ENCODE peak calls at places on chromosome 19, in ten cellular contexts. H is ascending aorta; U is CD8-positive, alpha-beta memory T cell; T is Peyer's patch; I is keratinocyte; F is neural progenitor cell; M is ovary; Q is AG04450; E is SK-N-SH; S is small intestine. A is an unnamed sample. For H3K27me3 and H3K9me3, the result is how much of the 10 kb centered on the place peaks cover.

GRCh38 chr19:19256072-19256969 is 16.8 kb downstream of the TM6SF2 start:
- DNase-seq in H (no peak), U (no peak), T (no peak), I (no peak), F (peak), M (no peak), Q (no peak), E (peak), S (peak), A (no peak)

GRCh38 chr19:57171551-57172081 is 4.3 kb upstream of the DUXA start:
- DNase-seq in H (no peak), U (peak), T (no peak), I (no peak), F (peak), M (peak), Q (no peak), E (peak), S (no peak), A (peak)

GRCh38 chr19:55255618-55256423 is 3.0 kb downstream of the PPP6R1 start:
- DNase-seq in H (no peak), U (peak), T (no peak), I (no peak), F (no peak), M (no peak), Q (no peak), E (no peak), S (peak), A (no peak)

GRCh38 chr19:42096255-42096837 is 20.4 kb downstream of the ZNF574 start:
- DNase-seq in H (no peak), U (no peak), T (no peak), I (no peak), F (peak), M (no peak), Q (no peak), E (no peak), S (no peak), A (no peak)

GRCh38 chr19:19505669-19506326 is 9.6 kb downstream of the TSSK6 start:
- DNase-seq in H (no peak), U (no peak), T (no peak), I (no peak), F (no peak), M (no peak), Q (no peak), E (no peak), S (no peak), A (no peak)

GRCh38 chr19:1483067-1483978 is 4.3 kb upstream of the C19orf25 start:
- DNase-seq in H (no peak), U (no peak), T (no peak), I (no peak), F (no peak), M (no peak), Q (no peak), E (peak), S (no peak), A (no peak)

GRCh38 chr19:37979547-37980082 is 72.6 kb downstream of the SIPA1L3 start:
- DNase-seq in H (no peak), U (no peak), T (no peak), I (no peak), F (no peak), M (no peak), Q (no peak), E (peak), S (peak), A (peak)

GRCh38 chr19:2820112-2820702 is 539 bp downstream of the ZNF554 start:
- DNase-seq in H (no peak), U (no peak), T (peak), I (no peak), F (peak), M (no peak), Q (no peak), E (peak), S (no peak), A (no peak)

GRCh38 chr19:38068851-38069250 is 155.2 kb downstream of the DPF1 start:
- DNase-seq in H (no peak), U (no peak), T (no peak), I (no peak), F (no peak), M (no peak), Q (no peak), E (no peak), S (no peak), A (peak)

GRCh38 chr19:43774103-43774939 is 6.5 kb downstream of the KCNN4 start:
- DNase-seq in H (no peak), U (no peak), T (peak), I (no peak), F (peak), M (peak), Q (no peak), E (peak), S (peak), A (no peak)

GRCh38 chr19:49954092-49954825 is 6.7 kb downstream of the SIGLEC11 start:
- DNase-seq in H (no peak), U (no peak), T (no peak), I (no peak), F (no peak), M (peak), Q (no peak), E (no peak), S (no peak), A (no peak)

GRCh38 chr19:1085676-1086442 is 9.3 kb downstream of the POLR2E start:
- DNase-seq in H (no peak), U (no peak), T (no peak), I (no peak), F (no peak), M (no peak), Q (no peak), E (no peak), S (no peak), A (no peak)

GRCh38 chr19:19539738-19540703 is 2.0 kb downstream of the CILP2 start:
- DNase-seq in H (no peak), U (peak), T (peak), I (peak), F (peak), M (peak), Q (no peak), E (peak), S (peak), A (peak)

GRCh38 chr19:51002542-51003311 is 1.3 kb upstream of the KLK8 start:
- DNase-seq in H (no peak), U (no peak), T (no peak), I (no peak), F (peak), M (no peak), Q (no peak), E (peak), S (peak), A (no peak)

GRCh38 chr19:10230904-10231623 is at the start of gene S1PR2:
- DNase-seq in H (no peak), U (peak), T (peak), I (no peak), F (peak), M (peak), Q (peak), E (peak), S (peak), A (peak)

GRCh38 chr19:38452430-38453366 is 19.2 kb downstream of the RYR1 start:
- DNase-seq in H (no peak), U (no peak), T (no peak), I (no peak), F (peak), M (no peak), Q (no peak), E (peak), S (peak), A (peak)

GRCh38 chr19:50794074-50794777 is 4.0 kb downstream of the ACP4 start:
- DNase-seq in H (no peak), U (no peak), T (peak), I (no peak), F (no peak), M (no peak), Q (no peak), E (peak), S (peak), A (peak)

GRCh38 chr19:55591555-55591954 is 7.8 kb downstream of the FIZ1 start:
- DNase-seq in H (no peak), U (no peak), T (no peak), I (no peak), F (no peak), M (no peak), Q (no peak), E (no peak), S (no peak), A (no peak)

GRCh38 chr19:38734426-38735256 is 9.6 kb downstream of the CAPN12 start:
- DNase-seq in H (no peak), U (no peak), T (peak), I (no peak), F (peak), M (no peak), Q (no peak), E (no peak), S (peak), A (no peak)

GRCh38 chr19:54127688-54128440 is 9.7 kb upstream of the CNOT3 start:
- DNase-seq in H (no peak), U (no peak), T (no peak), I (no peak), F (no peak), M (no peak), Q (no peak), E (no peak), S (no peak), A (no peak)

GRCh38 chr19:19628499-19629134 is 597 bp upstream of the LPAR2 start:
- DNase-seq in H (no peak), U (peak), T (peak), I (peak), F (peak), M (peak), Q (no peak), E (peak), S (peak), A (no peak)

GRCh38 chr19:41537789-41538188 is 38.2 kb upstream of the CEACAM21 start:
- DNase-seq in H (no peak), U (no peak), T (no peak), I (no peak), F (no peak), M (no peak), Q (no peak), E (no peak), S (peak), A (no peak)

GRCh38 chr19:7857727-7858701 is 16.2 kb downstream of the PRR36 start:
- DNase-seq in H (no peak), U (no peak), T (peak), I (no peak), F (peak), M (no peak), Q (no peak), E (no peak), S (no peak), A (peak)

GRCh38 chr19:7860902-7861618 is 13.1 kb downstream of the PRR36 start:
- DNase-seq in H (no peak), U (no peak), T (peak), I (no peak), F (no peak), M (no peak), Q (no peak), E (no peak), S (no peak), A (no peak)

GRCh38 chr19:7860166-7860901 is 13.9 kb downstream of the PRR36 start:
- DNase-seq in H (no peak), U (no peak), T (peak), I (no peak), F (no peak), M (no peak), Q (no peak), E (no peak), S (no peak), A (no peak)

GRCh38 chr19:7861619-7862412 is 12.4 kb downstream of the PRR36 start:
- DNase-seq in H (no peak), U (no peak), T (peak), I (no peak), F (peak), M (no peak), Q (no peak), E (no peak), S (no peak), A (no peak)

DNA sequence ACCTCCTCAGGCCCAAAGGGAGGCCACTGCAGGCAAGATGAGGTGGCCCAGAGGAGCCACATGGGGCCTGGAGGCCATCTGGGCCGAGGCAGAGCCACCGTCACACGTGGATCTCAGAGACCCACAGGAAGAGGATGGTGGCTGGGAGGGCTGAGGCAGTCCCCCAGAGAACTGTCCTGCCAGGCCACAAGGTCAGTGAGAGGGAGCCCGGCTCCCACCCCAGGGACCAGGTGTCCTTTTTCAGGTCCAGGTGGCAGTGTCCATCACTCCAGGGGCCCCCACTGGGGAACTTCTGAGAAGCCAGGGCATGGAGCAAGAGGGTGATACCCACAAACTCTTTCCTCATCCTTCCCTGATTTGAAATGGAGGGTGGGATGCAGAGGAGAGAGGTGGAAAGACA is 14.4 kb downstream of the PRR36 start:
- DNase-seq in H (no peak), U (no peak), T (peak), I (no peak), F (no peak), M (no peak), Q (no peak), E (no peak), S (no peak), A (no peak)
- H3K27me3 ChIP-seq in H (under half), U (under half), T (under half), I (under half), F (half or more), M (under half), Q (under half), E (under half), S (under half), A (under half)

DNA sequence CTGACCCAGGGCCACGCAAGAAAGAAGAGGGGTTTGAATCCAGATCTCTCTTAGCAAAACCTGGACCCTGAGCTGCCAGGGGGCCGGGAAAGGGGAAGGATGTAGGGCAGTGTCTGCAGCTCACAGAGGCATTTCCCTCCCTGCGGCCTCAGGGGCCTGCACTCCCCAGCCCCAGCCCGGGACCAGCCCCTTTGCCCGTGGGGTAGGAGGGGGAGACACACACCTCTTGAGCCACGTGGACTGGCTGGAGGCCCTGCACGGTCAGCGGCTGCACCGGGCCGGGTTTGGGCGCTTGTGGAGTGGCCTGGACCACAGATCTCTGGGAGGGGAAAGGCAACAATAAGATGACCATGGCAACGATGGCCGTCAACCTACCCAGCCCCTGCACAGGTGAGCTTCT is 26.9 kb downstream of the RFX1 start:
- DNase-seq in H (no peak), U (no peak), T (no peak), I (no peak), F (peak), M (peak), Q (no peak), E (no peak), S (no peak), A (no peak)
- H3K4me3 ChIP-seq in H (peak), U (no peak), T (peak), I (no peak), F (peak), M (peak), Q (no peak), E (no peak), S (peak), A (no peak)

DNA sequence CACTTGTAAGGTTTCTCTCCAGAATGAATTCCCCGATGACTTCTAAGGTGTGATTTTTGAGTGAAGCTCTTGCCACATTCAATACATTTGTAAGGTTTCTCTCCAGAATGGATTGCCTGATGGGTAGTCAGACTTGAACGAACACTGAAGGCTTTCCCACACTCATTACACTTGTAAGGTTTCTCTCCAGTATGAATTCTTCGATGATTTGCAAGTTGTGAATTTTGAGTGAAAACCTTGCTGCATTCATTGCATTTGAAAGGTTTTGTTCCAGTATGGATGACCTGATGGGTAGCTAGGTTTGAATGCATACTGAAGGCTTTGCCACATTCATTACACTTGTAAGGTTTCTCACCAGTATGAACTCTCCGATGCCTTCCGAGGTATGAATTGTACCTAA is 24.3 kb downstream of the ERVV-2 start:
- DNase-seq in H (no peak), U (no peak), T (no peak), I (no peak), F (no peak), M (no peak), Q (no peak), E (no peak), S (no peak), A (no peak)
- H3K9me3 ChIP-seq in H (half or more), U (under half), T (under half), I (under half), F (under half), M (under half), Q (half or more), E (under half), S (under half), A (under half)

GRCh38 chr19:52507266-52507665 is 20.2 kb upstream of the ZNF808 start:
- DNase-seq in H (no peak), U (no peak), T (no peak), I (no peak), F (no peak), M (no peak), Q (no peak), E (no peak), S (no peak), A (no peak)
- H3K27me3 ChIP-seq in H (under half), U (under half), T (under half), I (under half), F (under half), M (under half), Q (under half), E (under half), S (under half), A (under half)